ENCODE peak calls at places on chromosomes 6 and 20, in seven cellular contexts. One of them, this sample, is unnamed.

GRCh38 chr6:56649782-56650181 is 7.1 kb upstream of the DST start:
- DNase-seq in heart left ventricle: no peak
- DNase-seq in prostate gland: no peak
- DNase-seq in H1: no peak
- DNase-seq in upper lobe of left lung: no peak
- DNase-seq in IMR-90: peak; percentile 64
- DNase-seq in endothelial cell of umbilical vein: no peak
- DNase-seq in this sample: no peak

GRCh38 chr20:10402938-10403593 is 31.0 kb downstream of the MKKS start:
- DNase-seq in heart left ventricle: no peak
- DNase-seq in prostate gland: no peak
- DNase-seq in H1: no peak
- DNase-seq in upper lobe of left lung: no peak
- DNase-seq in IMR-90: peak; percentile 6
- DNase-seq in endothelial cell of umbilical vein: no peak
- DNase-seq in this sample: no peak

GRCh38 chr6:30804333-30804732 is 60.0 kb upstream of the IER3 start:
- DNase-seq in heart left ventricle: no peak
- DNase-seq in prostate gland: no peak
- DNase-seq in H1: no peak
- DNase-seq in upper lobe of left lung: no peak
- DNase-seq in IMR-90: no peak
- DNase-seq in endothelial cell of umbilical vein: peak; percentile 42
- DNase-seq in this sample: no peak

GRCh38 chr20:50286609-50287008 is 96.0 kb downstream of the CEBPB start:
- DNase-seq in heart left ventricle: no peak
- DNase-seq in prostate gland: no peak
- DNase-seq in H1: no peak
- DNase-seq in upper lobe of left lung: peak; percentile 53
- DNase-seq in IMR-90: peak; percentile 88
- DNase-seq in endothelial cell of umbilical vein: peak; percentile 31
- DNase-seq in this sample: no peak

GRCh38 chr6:150152891-150153876 is 10.3 kb downstream of the PPP1R14C start:
- DNase-seq in heart left ventricle: no peak
- DNase-seq in prostate gland: peak; percentile 31
- DNase-seq in H1: no peak
- DNase-seq in upper lobe of left lung: no peak
- DNase-seq in IMR-90: peak; percentile 4
- DNase-seq in endothelial cell of umbilical vein: no peak
- DNase-seq in this sample: no peak

GRCh38 chr20:12414446-12415274 is 497.0 kb downstream of the BTBD3 start:
- DNase-seq in heart left ventricle: no peak
- DNase-seq in prostate gland: no peak
- DNase-seq in H1: no peak
- DNase-seq in upper lobe of left lung: no peak
- DNase-seq in IMR-90: no peak
- DNase-seq in endothelial cell of umbilical vein: no peak
- DNase-seq in this sample: no peak

GRCh38 chr20:13008761-13009681 is at the start of gene SPTLC3:
- DNase-seq in heart left ventricle: peak; percentile 42
- DNase-seq in prostate gland: peak; percentile 65
- DNase-seq in H1: peak; percentile 15
- DNase-seq in upper lobe of left lung: peak; percentile 72
- DNase-seq in IMR-90: peak; percentile 36
- DNase-seq in endothelial cell of umbilical vein: peak; percentile 16
- DNase-seq in this sample: peak; percentile 64

GRCh38 chr6:131914234-131914633 is 36.9 kb downstream of the CCN2 start:
- DNase-seq in heart left ventricle: no peak
- DNase-seq in prostate gland: no peak
- DNase-seq in H1: no peak
- DNase-seq in upper lobe of left lung: no peak
- DNase-seq in IMR-90: peak; percentile 86
- DNase-seq in endothelial cell of umbilical vein: peak; percentile 19
- DNase-seq in this sample: no peak

GRCh38 chr20:19867074-19867473 is 109.0 kb downstream of the RIN2 start:
- DNase-seq in heart left ventricle: no peak
- DNase-seq in prostate gland: no peak
- DNase-seq in H1: no peak
- DNase-seq in upper lobe of left lung: no peak
- DNase-seq in IMR-90: peak; percentile 89
- DNase-seq in endothelial cell of umbilical vein: no peak
- DNase-seq in this sample: no peak

GRCh38 chr6:132675002-132675401 is 16.0 kb upstream of the TAAR1 start:
- DNase-seq in heart left ventricle: no peak
- DNase-seq in prostate gland: no peak
- DNase-seq in H1: no peak
- DNase-seq in upper lobe of left lung: no peak
- DNase-seq in IMR-90: no peak
- DNase-seq in endothelial cell of umbilical vein: no peak
- DNase-seq in this sample: no peak

GRCh38 chr20:49245921-49246740 is 26.9 kb downstream of the DDX27 start:
- DNase-seq in heart left ventricle: peak; percentile 58
- DNase-seq in prostate gland: peak; percentile 49
- DNase-seq in H1: no peak
- DNase-seq in upper lobe of left lung: no peak
- DNase-seq in IMR-90: peak; percentile 55
- DNase-seq in endothelial cell of umbilical vein: peak; percentile 72
- DNase-seq in this sample: no peak

GRCh38 chr6:117448011-117448410 is 22.3 kb upstream of the ROS1 start:
- DNase-seq in heart left ventricle: no peak
- DNase-seq in prostate gland: no peak
- DNase-seq in H1: no peak
- DNase-seq in upper lobe of left lung: no peak
- DNase-seq in IMR-90: no peak
- DNase-seq in endothelial cell of umbilical vein: no peak
- DNase-seq in this sample: no peak

GRCh38 chr6:54516331-54516730 is 208.1 kb downstream of the TINAG start:
- DNase-seq in heart left ventricle: no peak
- DNase-seq in prostate gland: no peak
- DNase-seq in H1: no peak
- DNase-seq in upper lobe of left lung: no peak
- DNase-seq in IMR-90: no peak
- DNase-seq in endothelial cell of umbilical vein: no peak
- DNase-seq in this sample: no peak

GRCh38 chr20:43787937-43788336 is 61.1 kb upstream of the GTSF1L start:
- DNase-seq in heart left ventricle: no peak
- DNase-seq in prostate gland: no peak
- DNase-seq in H1: no peak
- DNase-seq in upper lobe of left lung: no peak
- DNase-seq in IMR-90: no peak
- DNase-seq in endothelial cell of umbilical vein: no peak
- DNase-seq in this sample: no peak

GRCh38 chr20:25252226-25252625 is 4.3 kb downstream of the PYGB start:
- DNase-seq in heart left ventricle: no peak
- DNase-seq in prostate gland: no peak
- DNase-seq in H1: no peak
- DNase-seq in upper lobe of left lung: no peak
- DNase-seq in IMR-90: no peak
- DNase-seq in endothelial cell of umbilical vein: no peak
- DNase-seq in this sample: no peak

DNA sequence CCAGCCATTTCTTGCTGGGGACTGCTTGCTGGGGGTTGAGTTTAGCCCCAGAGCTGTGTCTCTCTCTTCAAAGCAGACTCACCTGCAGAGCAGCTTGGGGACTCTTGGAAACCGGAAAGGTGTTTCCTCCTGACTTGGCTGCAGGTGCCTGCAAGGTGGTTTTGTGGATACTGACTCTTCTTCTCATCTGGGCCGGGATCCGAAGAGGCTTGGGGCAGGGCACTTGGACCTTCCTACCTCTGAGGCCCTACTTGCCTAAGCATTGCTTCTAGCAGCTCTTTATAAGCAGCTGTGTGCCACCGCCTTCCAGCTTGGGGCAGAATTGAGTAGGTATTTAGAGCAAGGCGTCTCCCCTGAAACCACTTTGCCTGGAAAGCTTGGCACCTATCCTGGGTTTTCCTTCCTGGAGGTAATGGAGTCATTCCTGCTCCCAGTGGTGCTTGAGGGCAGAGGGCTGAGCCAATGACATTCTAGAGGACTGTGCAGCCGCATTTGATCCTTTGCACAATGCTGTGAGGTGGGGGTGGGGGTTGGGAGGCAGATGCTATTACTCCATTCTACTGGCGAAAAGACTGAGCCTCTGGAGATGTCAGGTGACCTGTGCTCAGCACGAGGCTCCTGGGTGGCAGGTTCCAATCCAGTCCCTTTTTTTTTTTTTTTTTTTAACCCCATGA is 3.4 kb upstream of the CTSZ start:
- DNase-seq in heart left ventricle: peak; percentile 26
- DNase-seq in prostate gland: no peak
- DNase-seq in H1: no peak
- DNase-seq in upper lobe of left lung: peak; percentile 86
- DNase-seq in IMR-90: no peak
- DNase-seq in endothelial cell of umbilical vein: peak; percentile 75
- DNase-seq in this sample: no peak
- H3K27ac ChIP-seq in heart left ventricle: no peak overlapping the region
- H3K27ac ChIP-seq in prostate gland: no peak overlapping the region
- H3K27ac ChIP-seq in H1: no peak overlapping the region
- H3K27ac ChIP-seq in upper lobe of left lung: peak overlapping the region; percentile 56
- H3K27ac ChIP-seq in IMR-90: no peak overlapping the region
- H3K27ac ChIP-seq in endothelial cell of umbilical vein: peak overlapping the region; percentile 95
- H3K27ac ChIP-seq in this sample: peak overlapping the region; percentile 35

DNA sequence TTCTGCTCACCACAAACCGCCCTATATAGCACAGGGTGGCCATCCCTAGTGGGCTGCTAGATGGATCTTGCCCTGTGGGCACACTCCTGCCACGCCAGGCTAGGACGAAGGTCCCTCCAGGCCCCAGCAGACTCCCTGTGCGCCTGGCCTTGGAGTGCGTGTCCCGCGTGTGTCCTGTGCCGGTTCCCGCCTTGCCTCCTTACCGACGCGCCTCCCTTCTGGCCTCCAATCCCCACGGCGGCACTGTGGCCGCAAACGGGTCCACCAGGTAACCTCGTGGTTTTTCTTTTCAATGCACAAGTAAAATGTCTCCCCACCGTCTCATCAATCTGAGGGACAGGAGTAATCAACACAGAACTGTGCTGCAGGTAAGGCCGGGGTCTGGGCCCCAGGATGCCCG is 133.8 kb upstream of the PHACTR3 start:
- DNase-seq in heart left ventricle: no peak
- DNase-seq in prostate gland: no peak
- DNase-seq in H1: no peak
- DNase-seq in upper lobe of left lung: no peak
- DNase-seq in IMR-90: no peak
- DNase-seq in endothelial cell of umbilical vein: no peak
- DNase-seq in this sample: no peak
- TF ChIP-seq POLR2A in heart left ventricle: no peak
- TF ChIP-seq POLR2A in prostate gland: no peak
- TF ChIP-seq POLR2A in H1: no peak
- TF ChIP-seq POLR2A in upper lobe of left lung: no peak
- TF ChIP-seq POLR2A in IMR-90: no peak
- TF ChIP-seq POLR2A in endothelial cell of umbilical vein: no peak
- TF ChIP-seq POLR2A in this sample: no peak

GRCh38 chr6:151501511-151502136 is 7.8 kb downstream of the CCDC170 start:
- DNase-seq in heart left ventricle: no peak
- DNase-seq in prostate gland: no peak
- DNase-seq in H1: no peak
- DNase-seq in upper lobe of left lung: no peak
- DNase-seq in IMR-90: no peak
- DNase-seq in endothelial cell of umbilical vein: no peak
- DNase-seq in this sample: no peak
- H3K27ac ChIP-seq in heart left ventricle: no peak overlapping the region
- H3K27ac ChIP-seq in prostate gland: no peak overlapping the region
- H3K27ac ChIP-seq in H1: no peak overlapping the region
- H3K27ac ChIP-seq in upper lobe of left lung: peak overlapping the region; percentile 31
- H3K27ac ChIP-seq in IMR-90: no peak overlapping the region
- H3K27ac ChIP-seq in endothelial cell of umbilical vein: no peak overlapping the region
- H3K27ac ChIP-seq in this sample: peak overlapping the region; percentile 59

DNA sequence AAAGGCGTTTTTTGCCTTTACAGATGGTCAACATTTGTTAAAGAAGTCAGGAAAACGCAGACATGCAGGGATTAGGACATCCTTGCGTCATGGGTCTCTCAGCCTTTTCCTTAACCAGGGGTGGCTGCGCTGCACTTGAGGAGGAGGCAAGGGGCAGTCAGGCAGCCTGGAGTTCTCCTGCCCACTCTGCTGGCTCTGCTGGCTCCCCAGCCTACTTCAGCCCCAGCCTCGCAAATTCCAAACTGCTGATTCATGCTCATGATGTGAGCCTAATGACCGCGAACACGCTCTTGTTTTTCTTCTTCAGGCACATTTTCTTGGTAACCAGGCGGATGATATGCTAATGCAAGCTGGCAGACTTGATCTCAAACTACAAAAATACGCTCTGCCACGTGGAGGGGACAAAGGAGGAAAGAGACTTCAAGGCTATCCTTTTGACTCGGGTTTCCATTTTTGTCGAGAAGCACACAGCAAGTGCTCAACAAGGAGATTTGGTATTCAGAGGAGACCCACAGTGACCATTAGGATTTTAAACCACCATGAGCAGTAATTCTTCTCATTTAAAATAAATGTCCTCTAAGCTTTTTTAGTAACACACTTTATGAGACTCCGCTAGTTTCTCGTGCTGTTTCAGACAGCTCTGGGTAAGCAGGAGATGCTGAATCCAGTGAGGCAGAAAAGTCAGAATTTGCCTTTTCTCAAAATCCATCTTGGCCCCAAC is 290.2 kb upstream of the STXBP5 start:
- DNase-seq in heart left ventricle: peak; percentile 59
- DNase-seq in prostate gland: peak; percentile 24
- DNase-seq in H1: peak; percentile 79
- DNase-seq in upper lobe of left lung: peak; percentile 87
- DNase-seq in IMR-90: peak; percentile 99
- DNase-seq in endothelial cell of umbilical vein: peak; percentile 98
- DNase-seq in this sample: peak; percentile 36
- TF ChIP-seq POLR2A in heart left ventricle: no peak
- TF ChIP-seq POLR2A in prostate gland: no peak
- TF ChIP-seq POLR2A in H1: no peak
- TF ChIP-seq POLR2A in upper lobe of left lung: no peak
- TF ChIP-seq POLR2A in IMR-90: peak; percentile 81
- TF ChIP-seq POLR2A in endothelial cell of umbilical vein: no peak
- TF ChIP-seq POLR2A in this sample: peak; percentile 11